ENCODE peak calls at places on chromosome 20, in ten cellular contexts. One of them, this sample, is unnamed.
A peak's percentile ranks its signal among the peaks of the same experiment; 100 is the strongest.

GRCh38 chr20:47614703-47615309 is 113.1 kb downstream of the NCOA3 start:
- DNase-seq in astrocyte: no peak
- DNase-seq in heart left ventricle: no peak
- DNase-seq in aorta: no peak
- DNase-seq in HCT116: no peak
- DNase-seq in breast epithelium: no peak
- DNase-seq in neural progenitor cell: no peak
- DNase-seq in substantia nigra: no peak
- DNase-seq in PC-9: no peak
- DNase-seq in esophagus muscularis mucosa: no peak
- DNase-seq in this sample: no peak

GRCh38 chr20:62627901-62628612 is 14.2 kb upstream of the SLCO4A1 start:
- DNase-seq in substantia nigra: no peak
- DNase-seq in PC-9: peak; percentile 66
- DNase-seq in breast epithelium: peak; percentile 49
- DNase-seq in astrocyte: peak; percentile 49
- DNase-seq in esophagus muscularis mucosa: no peak
- DNase-seq in aorta: no peak
- DNase-seq in heart left ventricle: peak; percentile 10
- DNase-seq in HCT116: no peak
- DNase-seq in neural progenitor cell: no peak
- DNase-seq in this sample: no peak

GRCh38 chr20:36093025-36093803 is 61.3 kb upstream of the EPB41L1 start:
- DNase-seq in PC-9: peak; percentile 54
- DNase-seq in heart left ventricle: peak; percentile 48
- DNase-seq in neural progenitor cell: peak; percentile 41
- DNase-seq in aorta: peak; percentile 82
- DNase-seq in substantia nigra: peak; percentile 8
- DNase-seq in HCT116: no peak
- DNase-seq in breast epithelium: peak; percentile 72
- DNase-seq in esophagus muscularis mucosa: no peak
- DNase-seq in astrocyte: no peak
- DNase-seq in this sample: no peak

GRCh38 chr20:34111057-34111711 is 859 bp downstream of the EIF2S2 start:
- DNase-seq in HCT116: no peak
- DNase-seq in astrocyte: peak; percentile 71
- DNase-seq in heart left ventricle: no peak
- DNase-seq in PC-9: no peak
- DNase-seq in esophagus muscularis mucosa: no peak
- DNase-seq in breast epithelium: no peak
- DNase-seq in neural progenitor cell: peak; percentile 36
- DNase-seq in aorta: no peak
- DNase-seq in substantia nigra: no peak
- DNase-seq in this sample: no peak

GRCh38 chr20:47561175-47561574 is 59.5 kb downstream of the NCOA3 start:
- DNase-seq in HCT116: no peak
- DNase-seq in substantia nigra: no peak
- DNase-seq in heart left ventricle: no peak
- DNase-seq in esophagus muscularis mucosa: no peak
- DNase-seq in neural progenitor cell: no peak
- DNase-seq in astrocyte: peak; percentile 63
- DNase-seq in aorta: no peak
- DNase-seq in PC-9: no peak
- DNase-seq in breast epithelium: no peak
- DNase-seq in this sample: no peak

GRCh38 chr20:50645253-50646068 is 45.9 kb downstream of the RIPOR3 start:
- DNase-seq in substantia nigra: no peak
- DNase-seq in neural progenitor cell: peak; percentile 49
- DNase-seq in astrocyte: peak; percentile 93
- DNase-seq in esophagus muscularis mucosa: peak; percentile 97
- DNase-seq in PC-9: peak; percentile 97
- DNase-seq in heart left ventricle: peak; percentile 90
- DNase-seq in HCT116: peak; percentile 80
- DNase-seq in breast epithelium: no peak
- DNase-seq in aorta: peak; percentile 90
- DNase-seq in this sample: no peak

GRCh38 chr20:18639501-18639979 is 51.7 kb downstream of the DTD1 start:
- DNase-seq in aorta: no peak
- DNase-seq in breast epithelium: no peak
- DNase-seq in neural progenitor cell: no peak
- DNase-seq in substantia nigra: no peak
- DNase-seq in astrocyte: no peak
- DNase-seq in esophagus muscularis mucosa: no peak
- DNase-seq in HCT116: no peak
- DNase-seq in heart left ventricle: no peak
- DNase-seq in PC-9: no peak
- DNase-seq in this sample: no peak

GRCh38 chr20:16666272-16666671 is 63.6 kb upstream of the SNRPB2 start:
- DNase-seq in aorta: no peak
- DNase-seq in esophagus muscularis mucosa: no peak
- DNase-seq in breast epithelium: no peak
- DNase-seq in neural progenitor cell: no peak
- DNase-seq in HCT116: no peak
- DNase-seq in PC-9: no peak
- DNase-seq in substantia nigra: no peak
- DNase-seq in astrocyte: no peak
- DNase-seq in heart left ventricle: no peak
- DNase-seq in this sample: no peak

GRCh38 chr20:60022849-60023248 is 64.6 kb downstream of the CDH26 start:
- DNase-seq in esophagus muscularis mucosa: peak; percentile 53
- DNase-seq in PC-9: no peak
- DNase-seq in breast epithelium: no peak
- DNase-seq in heart left ventricle: no peak
- DNase-seq in HCT116: no peak
- DNase-seq in astrocyte: no peak
- DNase-seq in substantia nigra: no peak
- DNase-seq in neural progenitor cell: no peak
- DNase-seq in aorta: no peak
- DNase-seq in this sample: no peak

GRCh38 chr20:43969069-43969468 is 54.4 kb downstream of the TOX2 start:
- DNase-seq in esophagus muscularis mucosa: no peak
- DNase-seq in HCT116: no peak
- DNase-seq in aorta: peak; percentile 24
- DNase-seq in heart left ventricle: no peak
- DNase-seq in breast epithelium: no peak
- DNase-seq in substantia nigra: no peak
- DNase-seq in astrocyte: no peak
- DNase-seq in PC-9: no peak
- DNase-seq in neural progenitor cell: no peak
- DNase-seq in this sample: no peak

GRCh38 chr20:62276448-62276847 is 26.3 kb upstream of the ADRM1 start:
- DNase-seq in breast epithelium: no peak
- DNase-seq in PC-9: no peak
- DNase-seq in aorta: no peak
- DNase-seq in esophagus muscularis mucosa: no peak
- DNase-seq in substantia nigra: peak; percentile 12
- DNase-seq in astrocyte: no peak
- DNase-seq in HCT116: no peak
- DNase-seq in heart left ventricle: peak; percentile 58
- DNase-seq in neural progenitor cell: no peak
- DNase-seq in this sample: no peak

GRCh38 chr20:17796096-17796563 is 96.4 kb downstream of the BANF2 start:
- DNase-seq in heart left ventricle: peak; percentile 63
- DNase-seq in esophagus muscularis mucosa: no peak
- DNase-seq in neural progenitor cell: no peak
- DNase-seq in aorta: no peak
- DNase-seq in substantia nigra: no peak
- DNase-seq in breast epithelium: no peak
- DNase-seq in HCT116: no peak
- DNase-seq in astrocyte: peak; percentile 34
- DNase-seq in PC-9: no peak
- DNase-seq in this sample: no peak

GRCh38 chr20:5970381-5970780 is 19.9 kb downstream of the MCM8 start:
- DNase-seq in esophagus muscularis mucosa: no peak
- DNase-seq in heart left ventricle: no peak
- DNase-seq in breast epithelium: no peak
- DNase-seq in neural progenitor cell: no peak
- DNase-seq in HCT116: no peak
- DNase-seq in PC-9: no peak
- DNase-seq in astrocyte: no peak
- DNase-seq in substantia nigra: no peak
- DNase-seq in aorta: no peak
- DNase-seq in this sample: no peak

GRCh38 chr20:21615617-21616080 is 89.8 kb upstream of the PAX1 start:
- DNase-seq in heart left ventricle: peak; percentile 42
- DNase-seq in breast epithelium: peak; percentile 71
- DNase-seq in neural progenitor cell: peak; percentile 84
- DNase-seq in astrocyte: peak; percentile 4
- DNase-seq in esophagus muscularis mucosa: peak; percentile 78
- DNase-seq in substantia nigra: peak; percentile 76
- DNase-seq in aorta: peak; percentile 77
- DNase-seq in PC-9: peak; percentile 41
- DNase-seq in HCT116: peak; percentile 26
- DNase-seq in this sample: peak; percentile 74

DNA sequence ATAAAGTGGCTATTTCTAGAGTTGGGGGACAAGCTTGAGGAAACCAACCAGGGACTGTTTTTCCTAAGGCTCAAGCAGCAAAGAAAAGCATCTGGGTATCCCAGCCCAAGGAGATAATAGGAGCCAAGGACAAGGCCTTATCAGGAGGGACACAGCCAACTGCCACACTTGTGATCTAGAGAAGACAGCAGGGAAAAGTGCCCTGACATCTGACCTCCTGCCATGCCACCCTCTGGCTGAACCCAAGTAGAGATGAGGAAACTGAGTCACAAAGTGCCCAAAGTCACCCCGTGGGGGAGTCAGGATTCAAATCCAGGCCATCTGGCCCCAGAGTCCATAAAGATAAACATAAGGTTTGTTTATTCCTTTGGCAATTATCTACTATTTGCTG is 3.6 kb upstream of the LBP start:
- DNase-seq in esophagus muscularis mucosa: no peak
- DNase-seq in breast epithelium: no peak
- DNase-seq in HCT116: no peak
- DNase-seq in heart left ventricle: no peak
- DNase-seq in neural progenitor cell: no peak
- DNase-seq in PC-9: no peak
- DNase-seq in substantia nigra: no peak
- DNase-seq in aorta: no peak
- DNase-seq in astrocyte: no peak
- DNase-seq in this sample: no peak
- H3K27ac ChIP-seq in esophagus muscularis mucosa: no peak overlapping the region
- H3K27ac ChIP-seq in breast epithelium: no peak overlapping the region
- H3K27ac ChIP-seq in HCT116: no peak overlapping the region
- H3K27ac ChIP-seq in heart left ventricle: no peak overlapping the region
- H3K27ac ChIP-seq in neural progenitor cell: peak overlapping the region; percentile 69
- H3K27ac ChIP-seq in PC-9: no peak overlapping the region
- H3K27ac ChIP-seq in substantia nigra: no peak overlapping the region
- H3K27ac ChIP-seq in aorta: no peak overlapping the region
- H3K27ac ChIP-seq in astrocyte: no peak overlapping the region
- H3K27ac ChIP-seq in this sample: no peak overlapping the region

GRCh38 chr20:32355417-32355841 is 2.7 kb upstream of the ASXL1 start:
- DNase-seq in neural progenitor cell: no peak
- DNase-seq in HCT116: no peak
- DNase-seq in astrocyte: no peak
- DNase-seq in esophagus muscularis mucosa: no peak
- DNase-seq in heart left ventricle: no peak
- DNase-seq in aorta: no peak
- DNase-seq in breast epithelium: no peak
- DNase-seq in PC-9: no peak
- DNase-seq in substantia nigra: no peak
- DNase-seq in this sample: no peak
- H3K27ac ChIP-seq in neural progenitor cell: no peak overlapping the region
- H3K27ac ChIP-seq in HCT116: peak overlapping the region; percentile 92
- H3K27ac ChIP-seq in astrocyte: peak overlapping the region; percentile 95
- H3K27ac ChIP-seq in esophagus muscularis mucosa: no peak overlapping the region
- H3K27ac ChIP-seq in heart left ventricle: no peak overlapping the region
- H3K27ac ChIP-seq in aorta: no peak overlapping the region
- H3K27ac ChIP-seq in breast epithelium: peak overlapping the region; percentile 9
- H3K27ac ChIP-seq in PC-9: no peak overlapping the region
- H3K27ac ChIP-seq in substantia nigra: no peak overlapping the region
- H3K27ac ChIP-seq in this sample: no peak overlapping the region

GRCh38 chr20:49507741-49508434 is 25.4 kb upstream of the KCNB1 start:
- DNase-seq in heart left ventricle: no peak
- DNase-seq in esophagus muscularis mucosa: no peak
- DNase-seq in neural progenitor cell: peak; percentile 20
- DNase-seq in HCT116: no peak
- DNase-seq in PC-9: no peak
- DNase-seq in breast epithelium: no peak
- DNase-seq in substantia nigra: no peak
- DNase-seq in aorta: no peak
- DNase-seq in astrocyte: no peak
- DNase-seq in this sample: no peak
- H3K27ac ChIP-seq in heart left ventricle: no peak overlapping the region
- H3K27ac ChIP-seq in esophagus muscularis mucosa: peak overlapping the region; percentile 77
- H3K27ac ChIP-seq in neural progenitor cell: no peak overlapping the region
- H3K27ac ChIP-seq in HCT116: no peak overlapping the region
- H3K27ac ChIP-seq in PC-9: no peak overlapping the region
- H3K27ac ChIP-seq in breast epithelium: no peak overlapping the region
- H3K27ac ChIP-seq in substantia nigra: no peak overlapping the region
- H3K27ac ChIP-seq in aorta: peak overlapping the region; percentile 39
- H3K27ac ChIP-seq in astrocyte: no peak overlapping the region
- H3K27ac ChIP-seq in this sample: no peak overlapping the region

GRCh38 chr20:37245671-37246237 is 15.9 kb downstream of the GHRH start:
- DNase-seq in aorta: no peak
- DNase-seq in breast epithelium: no peak
- DNase-seq in esophagus muscularis mucosa: no peak
- DNase-seq in astrocyte: no peak
- DNase-seq in heart left ventricle: no peak
- DNase-seq in substantia nigra: no peak
- DNase-seq in PC-9: no peak
- DNase-seq in HCT116: no peak
- DNase-seq in neural progenitor cell: peak; percentile 92
- DNase-seq in this sample: no peak

GRCh38 chr20:37251836-37252477 is 9.7 kb downstream of the GHRH start:
- DNase-seq in heart left ventricle: no peak
- DNase-seq in PC-9: no peak
- DNase-seq in aorta: no peak
- DNase-seq in esophagus muscularis mucosa: no peak
- DNase-seq in HCT116: no peak
- DNase-seq in breast epithelium: no peak
- DNase-seq in astrocyte: no peak
- DNase-seq in neural progenitor cell: peak; percentile 91
- DNase-seq in substantia nigra: no peak
- DNase-seq in this sample: no peak

GRCh38 chr20:37247547-37247946 is 14.1 kb downstream of the GHRH start:
- DNase-seq in heart left ventricle: no peak
- DNase-seq in neural progenitor cell: no peak
- DNase-seq in substantia nigra: no peak
- DNase-seq in aorta: no peak
- DNase-seq in PC-9: no peak
- DNase-seq in esophagus muscularis mucosa: no peak
- DNase-seq in HCT116: no peak
- DNase-seq in astrocyte: no peak
- DNase-seq in breast epithelium: no peak
- DNase-seq in this sample: no peak

GRCh38 chr20:37246736-37247135 is 14.9 kb downstream of the GHRH start:
- DNase-seq in neural progenitor cell: no peak
- DNase-seq in substantia nigra: no peak
- DNase-seq in esophagus muscularis mucosa: no peak
- DNase-seq in PC-9: no peak
- DNase-seq in astrocyte: no peak
- DNase-seq in breast epithelium: no peak
- DNase-seq in HCT116: no peak
- DNase-seq in heart left ventricle: no peak
- DNase-seq in aorta: no peak
- DNase-seq in this sample: no peak

DNA sequence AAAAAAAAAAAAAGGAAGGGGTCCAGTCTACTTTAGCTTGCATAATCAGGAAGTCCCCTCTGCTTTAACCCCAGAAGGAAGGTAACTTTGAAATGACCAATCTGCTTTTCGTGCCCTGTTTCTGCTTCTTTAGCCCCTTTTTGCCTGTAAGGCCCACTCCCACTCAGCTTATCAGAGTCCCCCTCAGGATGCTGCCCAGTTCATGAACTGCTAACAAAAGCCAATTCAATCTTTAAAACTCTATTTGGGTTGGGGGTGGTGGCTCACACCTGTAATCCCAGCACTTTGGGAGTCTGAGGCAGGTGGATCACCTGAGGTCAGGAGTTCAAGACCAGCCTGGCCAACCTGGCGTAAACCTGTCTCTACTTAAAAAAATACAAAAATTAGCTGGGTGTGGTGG is 12.3 kb downstream of the GHRH start:
- DNase-seq in heart left ventricle: no peak
- DNase-seq in HCT116: no peak
- DNase-seq in esophagus muscularis mucosa: no peak
- DNase-seq in astrocyte: no peak
- DNase-seq in aorta: no peak
- DNase-seq in breast epithelium: no peak
- DNase-seq in substantia nigra: no peak
- DNase-seq in PC-9: no peak
- DNase-seq in neural progenitor cell: no peak
- DNase-seq in this sample: no peak
- H3K27ac ChIP-seq in heart left ventricle: no peak overlapping the region
- H3K27ac ChIP-seq in HCT116: no peak overlapping the region
- H3K27ac ChIP-seq in esophagus muscularis mucosa: no peak overlapping the region
- H3K27ac ChIP-seq in astrocyte: no peak overlapping the region
- H3K27ac ChIP-seq in aorta: no peak overlapping the region
- H3K27ac ChIP-seq in breast epithelium: no peak overlapping the region
- H3K27ac ChIP-seq in substantia nigra: no peak overlapping the region
- H3K27ac ChIP-seq in PC-9: no peak overlapping the region
- H3K27ac ChIP-seq in neural progenitor cell: no peak overlapping the region
- H3K27ac ChIP-seq in this sample: no peak overlapping the region

This sample was measured in caudate nucleus.